ENCODE peak calls at places on chromosome 17, in four cellular contexts. P, T, C and E are unnamed samples.

GRCh38 chr17:42560246-42560645 is 1.7 kb upstream of the COASY start:
- DNase-seq in P (no peak), T (no peak), C (no peak), E (no peak)

GRCh38 chr17:76014925-76015261 is 12.2 kb downstream of the EVPL start:
- DNase-seq in P (no peak), T (no peak), C (no peak), E (no peak)

GRCh38 chr17:36608794-36609497 is 7.6 kb downstream of the MRM1 start:
- DNase-seq in P (no peak), T (no peak), C (peak; percentile 73), E (peak; percentile 78)

GRCh38 chr17:41676058-41676419 is 12.6 kb upstream of the EIF1 start:
- DNase-seq in P (no peak), T (no peak), C (no peak), E (no peak)

GRCh38 chr17:73396429-73397277 is 84.9 kb upstream of the CDC42EP4 start:
- DNase-seq in P (no peak), T (no peak), C (no peak), E (no peak)

GRCh38 chr17:3852561-3852960 is 6.5 kb upstream of the NCBP3 start:
- DNase-seq in P (no peak), T (no peak), C (no peak), E (no peak)

GRCh38 chr17:81480140-81480917 is 32.3 kb downstream of the ACTG1 start:
- DNase-seq in P (no peak), T (no peak), C (no peak), E (no peak)

GRCh38 chr17:59783221-59784016 is 76.0 kb downstream of the VMP1 start:
- DNase-seq in P (no peak), T (no peak), C (no peak), E (peak; percentile 76)

GRCh38 chr17:30413109-30413508 is 34.4 kb downstream of the CPD start:
- DNase-seq in P (no peak), T (no peak), C (no peak), E (no peak)

GRCh38 chr17:74531231-74531761 is at the start of gene CD300LB:
- DNase-seq in P (no peak), T (peak; percentile 11), C (no peak), E (no peak)

GRCh38 chr17:39014044-39014794 is 47.0 kb upstream of the FBXO47 start:
- DNase-seq in P (no peak), T (no peak), C (peak; percentile 20), E (no peak)

GRCh38 chr17:8151641-8152111 is 528 bp downstream of the PER1 start:
- DNase-seq in P (peak; percentile 43), T (peak; percentile 90), C (peak; percentile 77), E (peak; percentile 40)